ENCODE peak calls at places on chromosomes 4 and X, in nine cellular contexts. One of them, this sample, is unnamed.

GRCh38 chr4:27272264-27272663 is 411.6 kb downstream of the STIM2 start:
- DNase-seq in stomach: no peak
- DNase-seq in thoracic aorta: no peak
- DNase-seq in lung: no peak
- DNase-seq in lower lobe of right lung: no peak
- DNase-seq in H9: no peak
- DNase-seq in adrenal gland: no peak
- DNase-seq in suprapubic skin: no peak
- DNase-seq in testis: no peak
- DNase-seq in this sample: no peak

GRCh38 chrX:16479206-16479869 is 170.6 kb upstream of the S100G start:
- DNase-seq in stomach: no peak
- DNase-seq in thoracic aorta: no peak
- DNase-seq in lung: no peak
- DNase-seq in lower lobe of right lung: no peak
- DNase-seq in H9: no peak
- DNase-seq in adrenal gland: no peak
- DNase-seq in suprapubic skin: no peak
- DNase-seq in testis: no peak
- DNase-seq in this sample: no peak

GRCh38 chr4:61638600-61638999 is 438.5 kb downstream of the ADGRL3 start:
- DNase-seq in stomach: no peak
- DNase-seq in thoracic aorta: no peak
- DNase-seq in lung: no peak
- DNase-seq in lower lobe of right lung: no peak
- DNase-seq in H9: no peak
- DNase-seq in adrenal gland: no peak
- DNase-seq in suprapubic skin: no peak
- DNase-seq in testis: no peak
- DNase-seq in this sample: no peak

GRCh38 chr4:6318206-6318605 is 48.6 kb downstream of the WFS1 start:
- DNase-seq in stomach: no peak
- DNase-seq in thoracic aorta: no peak
- DNase-seq in lung: no peak
- DNase-seq in lower lobe of right lung: no peak
- DNase-seq in H9: no peak
- DNase-seq in adrenal gland: no peak
- DNase-seq in suprapubic skin: no peak
- DNase-seq in testis: no peak
- DNase-seq in this sample: no peak

GRCh38 chrX:46574337-46574940 is 874 bp downstream of the CHST7 start:
- DNase-seq in stomach: no peak
- DNase-seq in thoracic aorta: no peak
- DNase-seq in lung: no peak
- DNase-seq in lower lobe of right lung: peak; percentile 54
- DNase-seq in H9: peak; percentile 39
- DNase-seq in adrenal gland: no peak
- DNase-seq in suprapubic skin: no peak
- DNase-seq in testis: no peak
- DNase-seq in this sample: no peak

GRCh38 chr4:55437356-55437796 is 41.6 kb downstream of the TMEM165 start:
- DNase-seq in stomach: peak; percentile 33
- DNase-seq in thoracic aorta: no peak
- DNase-seq in lung: no peak
- DNase-seq in lower lobe of right lung: no peak
- DNase-seq in H9: no peak
- DNase-seq in adrenal gland: no peak
- DNase-seq in suprapubic skin: no peak
- DNase-seq in testis: no peak
- DNase-seq in this sample: no peak

GRCh38 chr4:112807083-112807482 is 170.1 kb downstream of the LARP7 start:
- DNase-seq in stomach: no peak
- DNase-seq in thoracic aorta: no peak
- DNase-seq in lung: no peak
- DNase-seq in lower lobe of right lung: no peak
- DNase-seq in H9: no peak
- DNase-seq in adrenal gland: no peak
- DNase-seq in suprapubic skin: no peak
- DNase-seq in testis: no peak
- DNase-seq in this sample: no peak

GRCh38 chrX:130393451-130394074 is 8.1 kb upstream of the GPR119 start:
- DNase-seq in stomach: peak; percentile 56
- DNase-seq in thoracic aorta: no peak
- DNase-seq in lung: peak; percentile 36
- DNase-seq in lower lobe of right lung: no peak
- DNase-seq in H9: peak; percentile 57
- DNase-seq in adrenal gland: peak; percentile 35
- DNase-seq in suprapubic skin: no peak
- DNase-seq in testis: peak; percentile 52
- DNase-seq in this sample: no peak

GRCh38 chr4:92847046-92847445 is 543.3 kb downstream of the GRID2 start:
- DNase-seq in stomach: no peak
- DNase-seq in thoracic aorta: no peak
- DNase-seq in lung: no peak
- DNase-seq in lower lobe of right lung: no peak
- DNase-seq in H9: no peak
- DNase-seq in adrenal gland: no peak
- DNase-seq in suprapubic skin: no peak
- DNase-seq in testis: no peak
- DNase-seq in this sample: no peak

GRCh38 chr4:105951198-105951597 is 55.9 kb downstream of the NPNT start:
- DNase-seq in stomach: no peak
- DNase-seq in thoracic aorta: no peak
- DNase-seq in lung: no peak
- DNase-seq in lower lobe of right lung: no peak
- DNase-seq in H9: no peak
- DNase-seq in adrenal gland: no peak
- DNase-seq in suprapubic skin: no peak
- DNase-seq in testis: no peak
- DNase-seq in this sample: no peak

GRCh38 chrX:118346258-118347094 is 570 bp downstream of the WDR44 start:
- DNase-seq in stomach: peak; percentile 37
- DNase-seq in thoracic aorta: peak; percentile 2
- DNase-seq in lung: peak; percentile 44
- DNase-seq in lower lobe of right lung: peak; percentile 65
- DNase-seq in H9: no peak
- DNase-seq in adrenal gland: peak; percentile 49
- DNase-seq in suprapubic skin: peak; percentile 82
- DNase-seq in testis: peak; percentile 29
- DNase-seq in this sample: peak; percentile 93

GRCh38 chr4:80412322-80412721 is 76.8 kb downstream of the CFAP299 start:
- DNase-seq in stomach: no peak
- DNase-seq in thoracic aorta: no peak
- DNase-seq in lung: no peak
- DNase-seq in lower lobe of right lung: no peak
- DNase-seq in H9: no peak
- DNase-seq in adrenal gland: no peak
- DNase-seq in suprapubic skin: no peak
- DNase-seq in testis: no peak
- DNase-seq in this sample: no peak

GRCh38 chr4:6560416-6561172 is 14.4 kb upstream of the MAN2B2 start:
- DNase-seq in stomach: no peak
- DNase-seq in thoracic aorta: no peak
- DNase-seq in lung: no peak
- DNase-seq in lower lobe of right lung: no peak
- DNase-seq in H9: no peak
- DNase-seq in adrenal gland: no peak
- DNase-seq in suprapubic skin: no peak
- DNase-seq in testis: no peak
- DNase-seq in this sample: no peak

GRCh38 chr4:130359537-130359936 is 1263.6 kb downstream of the C4orf33 start:
- DNase-seq in stomach: no peak
- DNase-seq in thoracic aorta: no peak
- DNase-seq in lung: no peak
- DNase-seq in lower lobe of right lung: no peak
- DNase-seq in H9: no peak
- DNase-seq in adrenal gland: no peak
- DNase-seq in suprapubic skin: no peak
- DNase-seq in testis: no peak
- DNase-seq in this sample: no peak

GRCh38 chr4:27178066-27178465 is 317.4 kb downstream of the STIM2 start:
- DNase-seq in stomach: no peak
- DNase-seq in thoracic aorta: no peak
- DNase-seq in lung: no peak
- DNase-seq in lower lobe of right lung: no peak
- DNase-seq in H9: no peak
- DNase-seq in adrenal gland: peak; percentile 18
- DNase-seq in suprapubic skin: no peak
- DNase-seq in testis: no peak
- DNase-seq in this sample: no peak

GRCh38 chrX:138128025-138128671 is 562.2 kb downstream of the ZIC3 start:
- DNase-seq in stomach: no peak
- DNase-seq in thoracic aorta: no peak
- DNase-seq in lung: no peak
- DNase-seq in lower lobe of right lung: no peak
- DNase-seq in H9: peak; percentile 32
- DNase-seq in adrenal gland: peak; percentile 15
- DNase-seq in suprapubic skin: no peak
- DNase-seq in testis: peak; percentile 13
- DNase-seq in this sample: no peak

GRCh38 chr4:144666539-144667175 is 20.7 kb downstream of the HHIP start:
- DNase-seq in stomach: no peak
- DNase-seq in thoracic aorta: no peak
- DNase-seq in lung: no peak
- DNase-seq in lower lobe of right lung: no peak
- DNase-seq in H9: no peak
- DNase-seq in adrenal gland: no peak
- DNase-seq in suprapubic skin: no peak
- DNase-seq in testis: no peak
- DNase-seq in this sample: no peak

GRCh38 chr4:158622251-158622650 is 49.4 kb downstream of the C4orf46 start:
- DNase-seq in stomach: no peak
- DNase-seq in thoracic aorta: no peak
- DNase-seq in lung: no peak
- DNase-seq in lower lobe of right lung: no peak
- DNase-seq in H9: no peak
- DNase-seq in adrenal gland: no peak
- DNase-seq in suprapubic skin: no peak
- DNase-seq in testis: no peak
- DNase-seq in this sample: no peak
- H3K27ac ChIP-seq in stomach: no peak overlapping the region
- H3K27ac ChIP-seq in thoracic aorta: no peak overlapping the region
- H3K27ac ChIP-seq in lung: no peak overlapping the region
- H3K27ac ChIP-seq in lower lobe of right lung: no peak overlapping the region
- H3K27ac ChIP-seq in H9: no peak overlapping the region
- H3K27ac ChIP-seq in adrenal gland: no peak overlapping the region
- H3K27ac ChIP-seq in suprapubic skin: no peak overlapping the region
- H3K27ac ChIP-seq in testis: no peak overlapping the region
- H3K27ac ChIP-seq in this sample: no peak overlapping the region

DNA sequence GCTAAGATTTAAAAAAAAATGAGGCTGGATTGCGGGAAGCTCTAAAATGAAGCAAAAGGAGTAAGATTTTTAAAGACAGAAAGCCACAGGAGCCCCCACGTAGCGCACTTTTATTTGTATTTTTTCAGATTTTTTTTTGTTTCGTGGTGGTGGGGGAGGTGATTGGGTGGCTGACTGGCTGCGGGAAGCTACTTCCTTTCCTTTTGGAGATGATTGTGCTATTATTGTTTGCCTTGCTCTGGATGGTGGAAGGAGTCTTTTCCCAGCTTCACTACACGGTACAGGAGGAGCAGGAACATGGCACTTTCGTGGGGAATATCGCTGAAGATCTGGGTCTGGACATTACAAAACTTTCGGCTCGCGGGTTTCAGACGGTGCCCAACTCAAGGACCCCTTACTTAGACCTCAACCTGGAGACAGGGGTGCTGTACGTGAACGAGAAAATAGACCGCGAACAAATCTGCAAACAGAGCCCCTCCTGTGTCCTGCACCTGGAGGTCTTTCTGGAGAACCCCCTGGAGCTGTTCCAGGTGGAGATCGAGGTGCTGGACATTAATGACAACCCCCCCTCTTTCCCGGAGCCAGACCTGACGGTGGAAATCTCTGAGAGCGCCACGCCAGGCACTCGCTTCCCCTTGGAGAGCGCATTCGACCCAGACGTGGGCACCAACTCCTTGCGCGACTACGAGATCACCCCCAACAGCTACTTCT is 993 bp downstream of the PCDH10 start:
- DNase-seq in stomach: no peak
- DNase-seq in thoracic aorta: no peak
- DNase-seq in lung: no peak
- DNase-seq in lower lobe of right lung: no peak
- DNase-seq in H9: peak; percentile 26
- DNase-seq in adrenal gland: peak; percentile 17
- DNase-seq in suprapubic skin: peak; percentile 52
- DNase-seq in testis: no peak
- DNase-seq in this sample: no peak
- H3K9me3 ChIP-seq in stomach: no peaks in the 10 kb centered on the region
- H3K9me3 ChIP-seq in thoracic aorta: no peaks in the 10 kb centered on the region
- H3K9me3 ChIP-seq in lung: peaks cover 16% of the 10 kb centered on the region
- H3K9me3 ChIP-seq in lower lobe of right lung: no peaks in the 10 kb centered on the region
- H3K9me3 ChIP-seq in H9: no peaks in the 10 kb centered on the region
- H3K9me3 ChIP-seq in adrenal gland: no peaks in the 10 kb centered on the region
- H3K9me3 ChIP-seq in suprapubic skin: no peaks in the 10 kb centered on the region
- H3K9me3 ChIP-seq in testis: no peaks in the 10 kb centered on the region
- H3K9me3 ChIP-seq in this sample: no peaks in the 10 kb centered on the region

DNA sequence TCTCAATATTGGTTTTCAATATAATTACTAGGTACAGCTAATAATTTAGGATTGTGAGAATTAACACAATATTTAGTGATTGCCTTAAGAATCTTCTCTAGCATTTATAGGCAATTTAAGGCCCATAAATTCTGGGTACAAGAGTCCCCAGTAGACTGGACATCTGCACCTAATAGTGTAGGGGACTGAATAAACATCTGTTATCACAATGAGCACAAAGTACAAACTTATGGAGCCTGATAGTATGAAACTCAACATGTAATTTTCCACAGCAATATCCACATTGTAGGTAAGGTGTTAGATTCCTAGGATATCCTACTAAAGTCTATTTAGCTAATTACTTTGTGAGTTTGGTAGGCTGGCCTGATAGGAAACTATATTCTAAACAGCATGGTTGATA is 178.4 kb downstream of the FAM13A start:
- DNase-seq in stomach: no peak
- DNase-seq in thoracic aorta: no peak
- DNase-seq in lung: no peak
- DNase-seq in lower lobe of right lung: no peak
- DNase-seq in H9: no peak
- DNase-seq in adrenal gland: no peak
- DNase-seq in suprapubic skin: no peak
- DNase-seq in testis: no peak
- DNase-seq in this sample: no peak
- TF ChIP-seq CTCF in stomach: no peak
- TF ChIP-seq CTCF in thoracic aorta: no peak
- TF ChIP-seq CTCF in lung: no peak
- TF ChIP-seq CTCF in lower lobe of right lung: no peak
- TF ChIP-seq CTCF in H9: no peak
- TF ChIP-seq CTCF in adrenal gland: no peak
- TF ChIP-seq CTCF in suprapubic skin: no peak
- TF ChIP-seq CTCF in testis: no peak
- TF ChIP-seq CTCF in this sample: no peak

DNA sequence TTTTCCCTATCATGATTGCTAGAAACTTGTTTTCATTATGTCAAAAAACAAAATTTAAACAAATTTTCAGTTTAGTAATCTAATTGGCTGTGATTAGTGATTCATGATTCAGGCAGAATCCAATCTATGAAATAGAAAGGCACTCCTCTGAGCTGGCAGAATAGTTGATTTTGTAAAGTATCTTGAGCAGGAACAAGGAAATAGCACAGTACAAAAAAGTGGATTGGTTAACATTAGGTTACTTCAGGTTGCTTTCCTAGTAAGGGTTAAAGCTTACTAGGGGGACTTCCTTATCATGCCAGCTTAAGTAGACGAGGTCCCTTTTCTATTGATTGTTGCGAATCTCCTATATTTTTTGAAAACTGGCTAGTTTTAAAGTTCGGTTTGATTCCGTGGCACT is 43.4 kb upstream of the PRDM5 start:
- DNase-seq in stomach: no peak
- DNase-seq in thoracic aorta: no peak
- DNase-seq in lung: no peak
- DNase-seq in lower lobe of right lung: no peak
- DNase-seq in H9: no peak
- DNase-seq in adrenal gland: no peak
- DNase-seq in suprapubic skin: no peak
- DNase-seq in testis: no peak
- DNase-seq in this sample: no peak
- H3K27ac ChIP-seq in stomach: no peak overlapping the region
- H3K27ac ChIP-seq in thoracic aorta: no peak overlapping the region
- H3K27ac ChIP-seq in lung: no peak overlapping the region
- H3K27ac ChIP-seq in lower lobe of right lung: no peak overlapping the region
- H3K27ac ChIP-seq in H9: no peak overlapping the region
- H3K27ac ChIP-seq in adrenal gland: no peak overlapping the region
- H3K27ac ChIP-seq in suprapubic skin: no peak overlapping the region
- H3K27ac ChIP-seq in testis: no peak overlapping the region
- H3K27ac ChIP-seq in this sample: no peak overlapping the region